ENCODE peak calls at places on chromosome 16, in five cellular contexts. One of them, this sample, is unnamed.

GRCh38 chr16:88359008-88359407 is 23.8 kb upstream of the ZNF469 start:
- DNase-seq in mucosa of descending colon: no peak
- DNase-seq in GM06990: no peak
- DNase-seq in colonic mucosa: no peak
- DNase-seq in GM12865: no peak
- DNase-seq in this sample: no peak

GRCh38 chr16:57666353-57667068 is 1.6 kb upstream of the ADGRG3 start:
- DNase-seq in mucosa of descending colon: no peak
- DNase-seq in GM06990: no peak
- DNase-seq in GM12865: no peak
- DNase-seq in colonic mucosa: no peak
- DNase-seq in this sample: no peak

GRCh38 chr16:50704245-50704644 is 10.8 kb downstream of the NOD2 start:
- DNase-seq in mucosa of descending colon: no peak
- DNase-seq in GM06990: no peak
- DNase-seq in GM12865: no peak
- DNase-seq in colonic mucosa: no peak
- DNase-seq in this sample: no peak

GRCh38 chr16:10866196-10866976 is 10.6 kb upstream of the CIITA start:
- DNase-seq in GM12865: no peak
- DNase-seq in colonic mucosa: no peak
- DNase-seq in GM06990: no peak
- DNase-seq in mucosa of descending colon: no peak
- DNase-seq in this sample: no peak

GRCh38 chr16:70490261-70490660 is 33.1 kb downstream of the COG4 start:
- DNase-seq in GM06990: no peak
- DNase-seq in colonic mucosa: no peak
- DNase-seq in mucosa of descending colon: no peak
- DNase-seq in GM12865: no peak
- DNase-seq in this sample: no peak

GRCh38 chr16:77037696-77038347 is 153.2 kb upstream of the MON1B start:
- DNase-seq in GM12865: no peak
- DNase-seq in mucosa of descending colon: no peak
- DNase-seq in colonic mucosa: no peak
- DNase-seq in GM06990: no peak
- DNase-seq in this sample: no peak

GRCh38 chr16:63326736-63327339 is 1290.6 kb upstream of the CDH8 start:
- DNase-seq in mucosa of descending colon: no peak
- DNase-seq in colonic mucosa: no peak
- DNase-seq in GM12865: no peak
- DNase-seq in GM06990: no peak
- DNase-seq in this sample: no peak

GRCh38 chr16:75931043-75931442 is 204.8 kb upstream of the CPHXL start:
- DNase-seq in GM12865: no peak
- DNase-seq in colonic mucosa: no peak
- DNase-seq in GM06990: no peak
- DNase-seq in mucosa of descending colon: no peak
- DNase-seq in this sample: no peak

GRCh38 chr16:72963921-72964320 is 84.0 kb downstream of the ZFHX3 start:
- DNase-seq in mucosa of descending colon: no peak
- DNase-seq in colonic mucosa: no peak
- DNase-seq in GM12865: no peak
- DNase-seq in GM06990: no peak
- DNase-seq in this sample: no peak

GRCh38 chr16:1099224-1100083 is 3.4 kb upstream of the C1QTNF8 start:
- DNase-seq in GM06990: no peak
- DNase-seq in mucosa of descending colon: no peak
- DNase-seq in GM12865: no peak
- DNase-seq in colonic mucosa: no peak
- DNase-seq in this sample: no peak

GRCh38 chr16:1101573-1102332 is 5.7 kb upstream of the C1QTNF8 start:
- DNase-seq in mucosa of descending colon: no peak
- DNase-seq in colonic mucosa: no peak
- DNase-seq in GM06990: no peak
- DNase-seq in GM12865: no peak
- DNase-seq in this sample: no peak

GRCh38 chr16:1098266-1098991 is 2.4 kb upstream of the C1QTNF8 start:
- DNase-seq in GM12865: no peak
- DNase-seq in mucosa of descending colon: no peak
- DNase-seq in colonic mucosa: no peak
- DNase-seq in GM06990: no peak
- DNase-seq in this sample: no peak

GRCh38 chr16:1101133-1101532 is 5.1 kb upstream of the C1QTNF8 start:
- DNase-seq in GM06990: no peak
- DNase-seq in mucosa of descending colon: no peak
- DNase-seq in colonic mucosa: no peak
- DNase-seq in GM12865: no peak
- DNase-seq in this sample: no peak

DNA sequence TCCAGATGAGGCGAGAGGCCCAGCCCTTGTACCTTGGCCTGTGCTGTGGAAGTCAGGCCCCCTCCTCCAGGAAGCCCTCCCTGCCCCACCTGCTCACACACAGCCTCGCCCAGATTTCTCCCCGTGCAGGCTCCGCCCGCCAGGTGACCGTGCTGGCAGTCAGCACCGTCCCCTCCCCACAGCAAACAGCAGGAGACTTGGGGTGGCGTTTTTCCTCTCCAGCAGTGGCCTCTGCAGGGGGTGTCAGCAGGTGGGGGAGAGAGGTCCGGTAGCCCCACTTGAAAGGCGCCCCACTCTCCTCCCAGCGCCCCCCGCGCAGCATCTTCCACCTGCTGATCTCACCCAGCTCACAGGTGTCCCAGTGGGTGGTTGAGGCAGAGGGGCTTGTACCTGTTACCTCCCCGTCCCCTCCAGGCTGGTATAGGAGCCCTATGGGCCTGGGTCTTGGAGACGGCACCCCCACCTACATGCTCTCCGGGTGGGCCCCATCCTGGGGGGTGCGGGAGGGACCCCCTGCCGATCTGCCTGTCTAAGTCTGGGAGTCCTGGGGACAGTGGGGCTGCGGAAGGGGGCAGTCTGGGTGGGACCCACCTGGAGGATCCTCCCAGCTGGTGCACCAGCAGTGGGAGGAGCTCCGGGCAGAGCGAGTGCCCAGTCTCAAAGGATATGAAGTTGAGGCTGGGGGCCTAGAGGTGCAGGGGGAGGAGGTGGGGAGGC is 4.2 kb upstream of the C1QTNF8 start:
- DNase-seq in colonic mucosa: peak; percentile 66
- DNase-seq in mucosa of descending colon: no peak
- DNase-seq in GM06990: no peak
- DNase-seq in GM12865: no peak
- DNase-seq in this sample: no peak
- TF ChIP-seq CTCF in colonic mucosa: no peak
- TF ChIP-seq CTCF in mucosa of descending colon: no peak
- TF ChIP-seq CTCF in GM06990: no peak
- TF ChIP-seq CTCF in GM12865: no peak
- TF ChIP-seq CTCF in this sample: no peak

DNA sequence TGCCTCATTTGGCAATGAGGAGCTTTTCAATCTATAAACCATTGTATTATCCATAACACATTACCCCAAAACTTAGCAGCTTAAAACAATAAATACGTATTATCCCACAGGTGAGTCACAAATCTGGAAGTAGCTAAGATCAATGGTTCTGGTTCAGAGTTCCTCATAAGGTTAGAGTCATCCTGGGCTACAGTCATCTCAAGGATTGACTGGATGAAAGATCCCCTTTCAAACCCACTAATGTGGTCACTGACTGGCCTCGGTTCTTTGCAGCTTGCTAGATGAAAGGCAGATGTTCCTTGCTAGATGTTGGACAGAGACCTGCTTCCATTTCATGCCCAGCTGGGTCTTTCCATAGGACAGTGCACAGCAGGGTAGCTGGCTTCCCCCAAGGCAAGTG is 8.1 kb upstream of the PHAF1 start:
- DNase-seq in GM12865: peak; percentile 35
- DNase-seq in mucosa of descending colon: no peak
- DNase-seq in colonic mucosa: no peak
- DNase-seq in GM06990: no peak
- DNase-seq in this sample: no peak
- H3K4me3 ChIP-seq in GM12865: no peak overlapping the region
- H3K4me3 ChIP-seq in mucosa of descending colon: no peak overlapping the region
- H3K4me3 ChIP-seq in colonic mucosa: no peak overlapping the region
- H3K4me3 ChIP-seq in GM06990: no peak overlapping the region
- H3K4me3 ChIP-seq in this sample: no peak overlapping the region

DNA sequence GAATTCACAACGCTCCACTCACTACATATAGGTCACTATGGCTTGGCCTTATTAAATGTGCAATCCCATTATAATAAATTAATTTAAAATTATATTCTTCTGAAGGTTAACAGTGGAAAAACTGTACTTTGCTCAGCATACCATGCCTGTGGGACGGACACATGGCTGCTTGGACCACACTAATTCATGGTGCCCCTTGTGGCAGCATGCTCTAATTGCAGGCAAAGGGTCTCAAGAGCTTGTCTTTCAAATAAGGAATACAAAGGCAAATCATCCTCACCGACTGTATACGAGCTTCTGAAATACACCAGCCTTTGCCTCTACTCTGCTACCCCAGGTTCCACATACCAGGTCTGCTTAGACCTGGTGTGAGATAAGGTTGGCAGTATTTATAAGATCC is 11.7 kb downstream of the SMPD3 start:
- DNase-seq in colonic mucosa: no peak
- DNase-seq in mucosa of descending colon: no peak
- DNase-seq in GM06990: no peak
- DNase-seq in GM12865: peak; percentile 50
- DNase-seq in this sample: no peak
- TF ChIP-seq CTCF in colonic mucosa: no peak
- TF ChIP-seq CTCF in mucosa of descending colon: no peak
- TF ChIP-seq CTCF in GM06990: peak; percentile 38
- TF ChIP-seq CTCF in GM12865: peak; percentile 27
- TF ChIP-seq CTCF in this sample: peak; percentile 48

GRCh38 chr16:30163538-30163937 is 19.9 kb upstream of the CORO1A start:
- DNase-seq in colonic mucosa: no peak
- DNase-seq in mucosa of descending colon: peak; percentile 8
- DNase-seq in GM12865: no peak
- DNase-seq in GM06990: no peak
- DNase-seq in this sample: no peak

GRCh38 chr16:30166202-30166902 is 17.1 kb upstream of the CORO1A start:
- DNase-seq in mucosa of descending colon: peak; percentile 34
- DNase-seq in colonic mucosa: no peak
- DNase-seq in GM12865: peak; percentile 85
- DNase-seq in GM06990: peak; percentile 77
- DNase-seq in this sample: no peak
- H3K4me3 ChIP-seq in mucosa of descending colon: no peak overlapping the region
- H3K4me3 ChIP-seq in colonic mucosa: no peak overlapping the region
- H3K4me3 ChIP-seq in GM12865: no peak overlapping the region
- H3K4me3 ChIP-seq in GM06990: no peak overlapping the region
- H3K4me3 ChIP-seq in this sample: no peak overlapping the region